ENCODE peak calls at places on chromosomes 2 and 18, in seven cellular contexts. One of them, this sample, is unnamed.

GRCh38 chr2:14303366-14304115 is 329.0 kb upstream of the LRATD1 start:
- DNase-seq in fibroblast of pulmonary artery: no peak
- DNase-seq in ovary: no peak
- DNase-seq in bronchial epithelial cell: peak
- DNase-seq in IMR-90: no peak
- DNase-seq in heart left ventricle: no peak
- DNase-seq in uterus: no peak
- DNase-seq in this sample: peak

GRCh38 chr18:50836521-50836957 is 16.7 kb upstream of the MRO start:
- DNase-seq in fibroblast of pulmonary artery: peak
- DNase-seq in ovary: no peak
- DNase-seq in bronchial epithelial cell: peak
- DNase-seq in IMR-90: peak
- DNase-seq in heart left ventricle: no peak
- DNase-seq in uterus: no peak
- DNase-seq in this sample: peak

GRCh38 chr18:44320619-44321460 is 359.8 kb upstream of the SETBP1 start:
- DNase-seq in fibroblast of pulmonary artery: no peak
- DNase-seq in ovary: no peak
- DNase-seq in bronchial epithelial cell: no peak
- DNase-seq in IMR-90: no peak
- DNase-seq in heart left ventricle: no peak
- DNase-seq in uterus: no peak
- DNase-seq in this sample: no peak

GRCh38 chr2:69493268-69493667 is 56.0 kb upstream of the NFU1 start:
- DNase-seq in fibroblast of pulmonary artery: no peak
- DNase-seq in ovary: no peak
- DNase-seq in bronchial epithelial cell: no peak
- DNase-seq in IMR-90: no peak
- DNase-seq in heart left ventricle: peak
- DNase-seq in uterus: no peak
- DNase-seq in this sample: no peak

GRCh38 chr2:12321017-12321641 is 395.6 kb upstream of the TRIB2 start:
- DNase-seq in fibroblast of pulmonary artery: peak
- DNase-seq in ovary: peak
- DNase-seq in bronchial epithelial cell: peak
- DNase-seq in IMR-90: peak
- DNase-seq in heart left ventricle: peak
- DNase-seq in uterus: peak
- DNase-seq in this sample: no peak

GRCh38 chr2:80525152-80525551 is 220.6 kb upstream of the LRRTM1 start:
- DNase-seq in fibroblast of pulmonary artery: no peak
- DNase-seq in ovary: no peak
- DNase-seq in bronchial epithelial cell: no peak
- DNase-seq in IMR-90: no peak
- DNase-seq in heart left ventricle: no peak
- DNase-seq in uterus: no peak
- DNase-seq in this sample: peak

GRCh38 chr2:177992992-177993391 is 79.6 kb downstream of the PDE11A start:
- DNase-seq in fibroblast of pulmonary artery: no peak
- DNase-seq in ovary: no peak
- DNase-seq in bronchial epithelial cell: no peak
- DNase-seq in IMR-90: no peak
- DNase-seq in heart left ventricle: no peak
- DNase-seq in uterus: no peak
- DNase-seq in this sample: no peak

GRCh38 chr2:58923869-58924268 is 682.7 kb upstream of the FANCL start:
- DNase-seq in fibroblast of pulmonary artery: peak
- DNase-seq in ovary: no peak
- DNase-seq in bronchial epithelial cell: peak
- DNase-seq in IMR-90: peak
- DNase-seq in heart left ventricle: no peak
- DNase-seq in uterus: no peak
- DNase-seq in this sample: no peak

GRCh38 chr2:205571300-205571858 is 110.9 kb upstream of the NRP2 start:
- DNase-seq in fibroblast of pulmonary artery: no peak
- DNase-seq in ovary: no peak
- DNase-seq in bronchial epithelial cell: no peak
- DNase-seq in IMR-90: no peak
- DNase-seq in heart left ventricle: no peak
- DNase-seq in uterus: peak
- DNase-seq in this sample: no peak

GRCh38 chr2:70988151-70988550 is 6.5 kb downstream of the TEX261 start:
- DNase-seq in fibroblast of pulmonary artery: no peak
- DNase-seq in ovary: no peak
- DNase-seq in bronchial epithelial cell: no peak
- DNase-seq in IMR-90: no peak
- DNase-seq in heart left ventricle: no peak
- DNase-seq in uterus: no peak
- DNase-seq in this sample: no peak

GRCh38 chr2:117674172-117674571 is 140.3 kb upstream of the DDX18 start:
- DNase-seq in fibroblast of pulmonary artery: no peak
- DNase-seq in ovary: no peak
- DNase-seq in bronchial epithelial cell: no peak
- DNase-seq in IMR-90: no peak
- DNase-seq in heart left ventricle: no peak
- DNase-seq in uterus: no peak
- DNase-seq in this sample: no peak

GRCh38 chr2:26720322-26721166 is 28.0 kb downstream of the KCNK3 start:
- DNase-seq in fibroblast of pulmonary artery: peak
- DNase-seq in ovary: peak
- DNase-seq in bronchial epithelial cell: no peak
- DNase-seq in IMR-90: peak
- DNase-seq in heart left ventricle: peak
- DNase-seq in uterus: peak
- DNase-seq in this sample: peak

GRCh38 chr2:49003206-49003605 is 151.1 kb downstream of the FSHR start:
- DNase-seq in fibroblast of pulmonary artery: no peak
- DNase-seq in ovary: no peak
- DNase-seq in bronchial epithelial cell: no peak
- DNase-seq in IMR-90: no peak
- DNase-seq in heart left ventricle: no peak
- DNase-seq in uterus: no peak
- DNase-seq in this sample: no peak

GRCh38 chr2:49005261-49005660 is 149.1 kb downstream of the FSHR start:
- DNase-seq in fibroblast of pulmonary artery: no peak
- DNase-seq in ovary: no peak
- DNase-seq in bronchial epithelial cell: no peak
- DNase-seq in IMR-90: no peak
- DNase-seq in heart left ventricle: no peak
- DNase-seq in uterus: no peak
- DNase-seq in this sample: no peak

GRCh38 chr2:49000692-49001091 is 153.6 kb downstream of the FSHR start:
- DNase-seq in fibroblast of pulmonary artery: no peak
- DNase-seq in ovary: no peak
- DNase-seq in bronchial epithelial cell: no peak
- DNase-seq in IMR-90: no peak
- DNase-seq in heart left ventricle: no peak
- DNase-seq in uterus: no peak
- DNase-seq in this sample: no peak

GRCh38 chr2:49004046-49004626 is 150.2 kb downstream of the FSHR start:
- DNase-seq in fibroblast of pulmonary artery: no peak
- DNase-seq in ovary: no peak
- DNase-seq in bronchial epithelial cell: no peak
- DNase-seq in IMR-90: no peak
- DNase-seq in heart left ventricle: no peak
- DNase-seq in uterus: no peak
- DNase-seq in this sample: peak

DNA sequence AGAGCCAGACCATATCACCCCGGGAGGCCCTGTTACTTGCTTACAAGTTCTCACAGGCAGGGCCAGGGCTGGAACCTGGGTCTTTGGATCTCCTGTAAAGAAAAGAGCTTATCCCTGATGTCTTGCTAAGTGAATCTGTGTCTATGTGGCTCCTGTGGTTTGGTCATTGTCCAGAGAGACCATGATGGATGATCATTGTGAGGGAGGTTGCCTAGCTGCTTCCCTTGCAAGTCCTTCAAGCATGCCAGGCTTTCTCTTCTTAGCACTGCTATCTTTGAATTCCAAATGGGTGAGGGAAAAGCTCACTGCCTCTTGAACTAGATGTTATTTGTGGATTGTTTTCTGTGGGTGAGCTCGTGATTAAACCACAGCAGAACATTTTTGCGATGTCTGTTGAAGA is 151.6 kb downstream of the FSHR start:
- DNase-seq in fibroblast of pulmonary artery: peak
- DNase-seq in ovary: no peak
- DNase-seq in bronchial epithelial cell: no peak
- DNase-seq in IMR-90: peak
- DNase-seq in heart left ventricle: no peak
- DNase-seq in uterus: no peak
- DNase-seq in this sample: no peak
- TF ChIP-seq CTCF in fibroblast of pulmonary artery: no peak
- TF ChIP-seq CTCF in ovary: no peak
- TF ChIP-seq CTCF in bronchial epithelial cell: no peak
- TF ChIP-seq CTCF in IMR-90: no peak
- TF ChIP-seq CTCF in heart left ventricle: no peak
- TF ChIP-seq CTCF in uterus: no peak
- TF ChIP-seq CTCF in this sample: no peak

GRCh38 chr2:236172238-236172865 is 4.2 kb upstream of the GBX2 start:
- DNase-seq in fibroblast of pulmonary artery: no peak
- DNase-seq in ovary: no peak
- DNase-seq in bronchial epithelial cell: no peak
- DNase-seq in IMR-90: no peak
- DNase-seq in heart left ventricle: no peak
- DNase-seq in uterus: no peak
- DNase-seq in this sample: no peak
- H3K4me3 ChIP-seq in fibroblast of pulmonary artery: no peak
- H3K4me3 ChIP-seq in ovary: no peak
- H3K4me3 ChIP-seq in bronchial epithelial cell: no peak
- H3K4me3 ChIP-seq in IMR-90: no peak
- H3K4me3 ChIP-seq in heart left ventricle: no peak
- H3K4me3 ChIP-seq in uterus: no peak
- H3K4me3 ChIP-seq in this sample: no peak

GRCh38 chr2:23545391-23545790 is 160.4 kb downstream of the KLHL29 start:
- DNase-seq in fibroblast of pulmonary artery: peak
- DNase-seq in ovary: no peak
- DNase-seq in bronchial epithelial cell: peak
- DNase-seq in IMR-90: peak
- DNase-seq in heart left ventricle: no peak
- DNase-seq in uterus: no peak
- DNase-seq in this sample: no peak
- TF ChIP-seq CTCF in fibroblast of pulmonary artery: peak
- TF ChIP-seq CTCF in ovary: no peak
- TF ChIP-seq CTCF in bronchial epithelial cell: peak
- TF ChIP-seq CTCF in IMR-90: peak
- TF ChIP-seq CTCF in heart left ventricle: no peak
- TF ChIP-seq CTCF in uterus: no peak
- TF ChIP-seq CTCF in this sample: no peak

DNA sequence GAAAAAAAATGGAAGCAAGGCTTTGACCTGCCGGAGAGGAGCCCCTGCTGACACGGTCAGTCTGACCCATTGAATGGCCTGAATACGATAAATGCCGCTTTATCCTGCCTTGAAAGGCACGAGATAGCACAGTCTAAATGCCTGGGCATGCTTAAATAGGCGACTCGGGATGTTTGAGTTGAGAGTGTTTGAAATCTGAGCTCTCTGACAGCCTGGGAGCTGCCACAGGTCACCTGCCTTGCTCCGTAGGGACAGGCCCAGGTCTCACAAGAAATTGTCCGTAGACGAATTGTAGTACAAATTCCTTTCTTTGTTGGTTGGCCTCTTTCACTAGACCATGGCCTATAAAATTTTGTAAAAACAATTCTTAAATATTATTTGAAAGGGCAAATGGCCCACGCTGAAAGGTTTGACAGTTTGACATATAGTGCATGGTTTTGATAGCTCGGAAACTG is 72.8 kb downstream of the MEIS1 start:
- DNase-seq in fibroblast of pulmonary artery: no peak
- DNase-seq in ovary: no peak
- DNase-seq in bronchial epithelial cell: no peak
- DNase-seq in IMR-90: no peak
- DNase-seq in heart left ventricle: no peak
- DNase-seq in uterus: no peak
- DNase-seq in this sample: no peak
- H3K4me3 ChIP-seq in fibroblast of pulmonary artery: no peak
- H3K4me3 ChIP-seq in ovary: no peak
- H3K4me3 ChIP-seq in bronchial epithelial cell: no peak
- H3K4me3 ChIP-seq in IMR-90: no peak
- H3K4me3 ChIP-seq in heart left ventricle: no peak
- H3K4me3 ChIP-seq in uterus: no peak
- H3K4me3 ChIP-seq in this sample: no peak

GRCh38 chr18:7273301-7273911 is 42.5 kb downstream of the LRRC30 start:
- DNase-seq in fibroblast of pulmonary artery: peak
- DNase-seq in ovary: peak
- DNase-seq in bronchial epithelial cell: peak
- DNase-seq in IMR-90: peak
- DNase-seq in heart left ventricle: peak
- DNase-seq in uterus: peak
- DNase-seq in this sample: no peak

GRCh38 chr18:7269903-7270302 is 39.0 kb downstream of the LRRC30 start:
- DNase-seq in fibroblast of pulmonary artery: no peak
- DNase-seq in ovary: no peak
- DNase-seq in bronchial epithelial cell: no peak
- DNase-seq in IMR-90: no peak
- DNase-seq in heart left ventricle: no peak
- DNase-seq in uterus: no peak
- DNase-seq in this sample: no peak

GRCh38 chr18:7272268-7273049 is 41.6 kb downstream of the LRRC30 start:
- DNase-seq in fibroblast of pulmonary artery: peak
- DNase-seq in ovary: peak
- DNase-seq in bronchial epithelial cell: peak
- DNase-seq in IMR-90: peak
- DNase-seq in heart left ventricle: peak
- DNase-seq in uterus: peak
- DNase-seq in this sample: no peak
- TF ChIP-seq CTCF in fibroblast of pulmonary artery: peak
- TF ChIP-seq CTCF in ovary: no peak
- TF ChIP-seq CTCF in bronchial epithelial cell: peak
- TF ChIP-seq CTCF in IMR-90: peak
- TF ChIP-seq CTCF in heart left ventricle: peak
- TF ChIP-seq CTCF in uterus: peak
- TF ChIP-seq CTCF in this sample: no peak